ENCODE peak calls at places on chromosomes 5 and 9, in six cellular contexts. R is GM12891; Q is NAMALWA; Z is endothelial cell; N is activated CD8-positive, alpha-beta T cell treated with anti-CD3 and anti-CD28 coated beads, Interleukin-2, amount 10 ng/mL, durations not matched to agents 7 days and 5 days; J is T47D. X is an unnamed sample.

GRCh38 chr9:128835246-128836210 is 5.9 kb upstream of the SPOUT1 start:
- DNase-seq in R (no peak), Q (no peak), Z (no peak), N (no peak), J (no peak), X (no peak)

GRCh38 chr9:99948896-99949295 is 42.4 kb downstream of the STX17 start:
- DNase-seq in R (no peak), Q (no peak), Z (no peak), N (no peak), J (no peak), X (no peak)

GRCh38 chr5:119554597-119554996 is 74.8 kb upstream of the FAM170A start:
- DNase-seq in R (no peak), Q (no peak), Z (no peak), N (no peak), J (no peak), X (no peak)

GRCh38 chr5:87120518-87121314 is 147.0 kb upstream of the RASA1 start:
- DNase-seq in R (no peak), Q (peak), Z (no peak), N (peak), J (peak), X (peak)

GRCh38 chr9:136533775-136534157 is 12.1 kb downstream of the NOTCH1 start:
- DNase-seq in R (no peak), Q (no peak), Z (no peak), N (peak), J (no peak), X (no peak)

GRCh38 chr5:34587355-34588241 is 68.5 kb upstream of the RAI14 start:
- DNase-seq in R (no peak), Q (no peak), Z (no peak), N (no peak), J (no peak), X (peak)

GRCh38 chr5:177111720-177112394 is 21.7 kb upstream of the NSD1 start:
- DNase-seq in R (peak), Q (peak), Z (peak), N (peak), J (peak), X (no peak)

GRCh38 chr5:108661590-108662219 is 86.0 kb upstream of the FER start:
- DNase-seq in R (no peak), Q (no peak), Z (no peak), N (no peak), J (peak), X (no peak)

GRCh38 chr5:73482383-73483193 is 15.7 kb upstream of the BTF3 start:
- DNase-seq in R (no peak), Q (no peak), Z (no peak), N (no peak), J (no peak), X (no peak)

GRCh38 chr9:78189461-78189860 is 46.4 kb upstream of the CEP78 start:
- DNase-seq in R (no peak), Q (no peak), Z (no peak), N (no peak), J (no peak), X (no peak)

GRCh38 chr5:89735108-89735507 is 674.4 kb downstream of the CETN3 start:
- DNase-seq in R (no peak), Q (no peak), Z (no peak), N (no peak), J (no peak), X (no peak)

GRCh38 chr9:131735238-131736181 is 4.4 kb downstream of the RAPGEF1 start:
- DNase-seq in R (no peak), Q (no peak), Z (no peak), N (no peak), J (no peak), X (no peak)

GRCh38 chr5:61319388-61320146 is 12.5 kb upstream of the ZSWIM6 start:
- DNase-seq in R (peak), Q (peak), Z (no peak), N (no peak), J (no peak), X (peak)

GRCh38 chr9:80646211-80646610 is 1043.1 kb downstream of the TLE1 start:
- DNase-seq in R (no peak), Q (no peak), Z (no peak), N (no peak), J (no peak), X (no peak)

GRCh38 chr5:10607023-10607665 is 43.3 kb downstream of the ANKRD33B start:
- DNase-seq in R (no peak), Q (peak), Z (peak), N (no peak), J (no peak), X (peak)

GRCh38 chr5:124842725-124843595 is 96.5 kb upstream of the ZNF608 start:
- DNase-seq in R (no peak), Q (no peak), Z (no peak), N (no peak), J (no peak), X (no peak)